ENCODE peak calls at places on chromosomes 1 and 21, in four cellular contexts. B is HepG2, L is H1, H is GM12878. F is an unnamed sample.

GRCh38 chr1:7262611-7263010 is 477.4 kb downstream of the CAMTA1 start:
- DNase-seq in B (no peak), L (no peak), H (no peak), F (no peak)

GRCh38 chr1:218742478-218743260 is 397.5 kb downstream of the TGFB2 start:
- DNase-seq in B (no peak), L (no peak), H (no peak), F (no peak)

GRCh38 chr1:25715888-25716287 is 84.1 kb upstream of the SELENON start:
- DNase-seq in B (no peak), L (no peak), H (no peak), F (no peak)

GRCh38 chr1:17011439-17012307 is at the start of gene ATP13A2:
- DNase-seq in B (peak; percentile 75), L (peak; percentile 86), H (no peak), F (peak; percentile 67)

GRCh38 chr1:159959451-159959850 is 5.4 kb upstream of the SLAMF9 start:
- DNase-seq in B (no peak), L (no peak), H (no peak), F (no peak)

GRCh38 chr1:29646161-29646775 is 409.9 kb downstream of the PTPRU start:
- DNase-seq in B (no peak), L (peak; percentile 23), H (no peak), F (no peak)

GRCh38 chr1:175174273-175174672 is 18.3 kb downstream of the KIAA0040 start:
- DNase-seq in B (no peak), L (no peak), H (no peak), F (no peak)

GRCh38 chr1:66231162-66232077 is 302.5 kb upstream of the SGIP1 start:
- DNase-seq in B (no peak), L (no peak), H (no peak), F (no peak)

GRCh38 chr21:37210799-37211198 is 56.3 kb downstream of the VPS26C start:
- DNase-seq in B (no peak), L (no peak), H (no peak), F (no peak)

GRCh38 chr1:51515982-51516638 is 3.0 kb downstream of the EPS15 start:
- DNase-seq in B (no peak), L (no peak), H (no peak), F (no peak)

GRCh38 chr21:31656199-31657095 is 3.0 kb upstream of the SOD1 start:
- DNase-seq in B (no peak), L (no peak), H (no peak), F (no peak)

GRCh38 chr1:41870076-41870562 is 48.6 kb downstream of the HIVEP3 start:
- DNase-seq in B (no peak), L (no peak), H (no peak), F (no peak)

GRCh38 chr21:33980276-33980916 is 64.8 kb upstream of the ATP5PO start:
- DNase-seq in B (peak; percentile 74), L (no peak), H (no peak), F (no peak)

GRCh38 chr1:209674957-209675566 is at the start of gene G0S2:
- DNase-seq in B (no peak), L (peak; percentile 71), H (no peak), F (peak; percentile 15)

GRCh38 chr1:87252406-87252805 is 76.3 kb upstream of the LMO4 start:
- DNase-seq in B (no peak), L (no peak), H (no peak), F (no peak)

GRCh38 chr21:20020032-20020431 is 978.2 kb upstream of the NCAM2 start:
- DNase-seq in B (no peak), L (no peak), H (no peak), F (no peak)

GRCh38 chr1:156646738-156647211 is 4.9 kb downstream of the BCAN start:
- DNase-seq in B (no peak), L (peak; percentile 54), H (no peak), F (no peak)

GRCh38 chr1:160996195-160996594 is 24.8 kb downstream of the F11R start:
- DNase-seq in B (no peak), L (no peak), H (no peak), F (no peak)

GRCh38 chr21:37695111-37695510 is 221.1 kb downstream of the KCNJ6 start:
- DNase-seq in B (no peak), L (no peak), H (no peak), F (no peak)

GRCh38 chr1:228315484-228315944 is 91.1 kb downstream of the TRIM11 start:
- DNase-seq in B (no peak), L (no peak), H (no peak), F (no peak)

GRCh38 chr1:181818459-181818858 is 243.1 kb downstream of the ZNF648 start:
- DNase-seq in B (no peak), L (no peak), H (no peak), F (no peak)

GRCh38 chr1:200415693-200416593 is 6.1 kb upstream of the ZNF281 start:
- DNase-seq in B (peak; percentile 75), L (no peak), H (no peak), F (no peak)

GRCh38 chr1:247107694-247108093 is 3.5 kb upstream of the ZNF669 start:
- DNase-seq in B (no peak), L (peak; percentile 33), H (no peak), F (no peak)

GRCh38 chr1:63951076-63951946 is 177.5 kb downstream of the ROR1 start:
- DNase-seq in B (no peak), L (no peak), H (no peak), F (no peak)

GRCh38 chr1:100536031-100536430 is 1.9 kb upstream of the GPR88 start:
- DNase-seq in B (no peak), L (no peak), H (peak; percentile 73), F (no peak)

GRCh38 chr1:3914331-3914851 is 14.3 kb upstream of the C1orf174 start:
- DNase-seq in B (no peak), L (no peak), H (no peak), F (no peak)

GRCh38 chr1:111629190-111629954 is 9.8 kb downstream of the RAP1A start:
- DNase-seq in B (no peak), L (no peak), H (no peak), F (no peak)

GRCh38 chr21:41361053-41361785 is 608 bp upstream of the MX2 start:
- DNase-seq in B (peak; percentile 62), L (no peak), H (no peak), F (no peak)

GRCh38 chr1:110503471-110503870 is 15.5 kb downstream of the KCNA10 start:
- DNase-seq in B (no peak), L (no peak), H (no peak), F (no peak)

GRCh38 chr1:11752359-11753208 is 9.4 kb upstream of the C1orf167 start:
- DNase-seq in B (no peak), L (no peak), H (no peak), F (no peak)

GRCh38 chr1:95067069-95067468 is 5.7 kb downstream of the ALG14 start:
- DNase-seq in B (peak; percentile 71), L (no peak), H (no peak), F (no peak)

GRCh38 chr1:95069711-95070093 is 3.0 kb downstream of the ALG14 start:
- DNase-seq in B (no peak), L (no peak), H (no peak), F (no peak)

GRCh38 chr1:95071539-95071938 is 1.2 kb downstream of the ALG14 start:
- DNase-seq in B (no peak), L (no peak), H (no peak), F (no peak)

GRCh38 chr1:95072117-95072516 is 634 bp downstream of the ALG14 start:
- DNase-seq in B (no peak), L (no peak), H (no peak), F (no peak)

DNA sequence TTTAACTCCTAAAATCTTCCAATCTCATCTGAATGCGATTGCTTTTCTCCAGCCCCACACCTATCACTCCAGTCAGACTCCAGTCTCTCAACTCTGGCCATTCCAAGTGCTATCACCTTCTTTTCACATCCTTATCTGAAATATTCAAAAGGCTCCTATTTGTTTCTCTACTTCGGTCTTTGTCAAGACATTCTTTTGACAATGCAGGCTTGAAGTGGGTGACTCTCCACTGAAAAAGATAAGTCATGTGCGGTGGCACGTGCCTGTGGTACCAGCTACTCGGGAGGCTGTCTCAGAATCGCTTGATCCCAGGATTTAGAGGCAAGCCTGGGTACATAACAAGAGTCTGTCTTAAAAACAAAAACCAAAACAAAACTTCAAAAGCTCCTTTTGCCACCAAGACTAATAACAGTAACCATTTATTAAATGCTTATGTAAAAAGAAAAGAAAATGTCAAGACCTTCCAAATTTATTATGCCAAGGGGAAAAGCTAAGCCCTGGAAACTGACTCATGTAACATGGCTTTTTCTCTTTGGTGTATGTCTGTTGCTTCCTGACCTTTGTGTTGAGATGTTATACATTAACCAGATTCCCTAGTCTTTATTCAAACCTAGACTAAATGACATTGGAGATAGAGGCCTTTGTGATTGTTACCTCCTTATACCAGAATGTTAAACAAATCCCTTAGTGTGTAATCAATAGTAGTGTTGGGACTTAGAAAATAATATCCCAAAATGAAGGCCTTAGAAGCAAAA is 3.6 kb downstream of the ALG14 start:
- DNase-seq in B (peak; percentile 89), L (no peak), H (no peak), F (no peak)
- TF ChIP-seq ZNF274 in B (no peak), L (no peak), H (no peak), F (no peak)

GRCh38 chr1:214548988-214549387 is 2.4 kb downstream of the PTPN14 start:
- DNase-seq in B (no peak), L (no peak), H (no peak), F (no peak)
- H3K4me1 ChIP-seq in B (peaks cover 47% of the 10 kb centered on the region), L (peaks cover 18% of the 10 kb centered on the region), H (no peaks in the 10 kb centered on the region), F (no peaks in the 10 kb centered on the region)

DNA sequence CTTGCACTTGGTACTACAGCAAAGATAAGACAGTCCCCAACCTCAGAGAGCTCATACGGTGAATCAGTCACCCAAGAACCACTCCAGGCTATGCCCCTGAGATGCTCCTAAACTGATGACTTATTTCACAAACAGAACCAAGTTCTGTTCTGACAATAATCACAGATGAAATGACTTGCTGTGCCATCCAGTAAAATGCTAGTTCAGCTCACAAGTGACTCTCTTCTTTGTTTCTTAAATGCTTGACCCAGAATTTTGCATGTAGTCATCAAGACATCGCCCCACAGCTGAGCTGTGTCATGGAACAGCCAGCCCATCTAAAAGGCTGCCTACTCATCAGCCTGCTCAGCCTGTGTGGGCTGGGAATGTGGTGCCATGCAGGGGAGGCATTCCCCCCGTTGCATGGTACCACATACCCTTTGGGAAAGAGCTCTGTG is 6.1 kb upstream of the SLC19A2 start:
- DNase-seq in B (no peak), L (no peak), H (no peak), F (no peak)
- TF ChIP-seq SUZ12 in B (no peak), L (no peak), H (no peak), F (no peak)

GRCh38 chr1:57949168-57949567 is 525.3 kb upstream of the DAB1 start:
- DNase-seq in B (no peak), L (no peak), H (no peak), F (no peak)
- TF ChIP-seq ZNF274 in B (no peak), L (no peak), H (no peak), F (no peak)

GRCh38 chr1:53116307-53116810 is 26.1 kb downstream of the SLC1A7 start:
- DNase-seq in B (no peak), L (no peak), H (no peak), F (no peak)
- H3K4me1 ChIP-seq in B (peaks cover 87% of the 10 kb centered on the region), L (peaks cover 17% of the 10 kb centered on the region), H (no peaks in the 10 kb centered on the region), F (peaks cover 40% of the 10 kb centered on the region)